ENCODE peak calls at places on chromosomes 13 and 19, in five cellular contexts. D is psoas muscle, F is kidney, O is heart left ventricle, G is cardiac muscle cell. E is an unnamed sample. For H3K4me1, the result is how much of the 10 kb centered on the place peaks cover.

GRCh38 chr13:82719987-82720386 is 1162.3 kb downstream of the SLITRK1 start:
- DNase-seq in D (no peak), O (no peak), F (no peak), G (no peak), E (no peak)

GRCh38 chr13:42539670-42540069 is 34.3 kb upstream of the TNFSF11 start:
- DNase-seq in F (no peak), O (no peak), D (no peak), G (no peak), E (no peak)

GRCh38 chr19:7191946-7192691 is 102.1 kb downstream of the INSR start:
- DNase-seq in O (no peak), D (no peak), F (no peak), G (no peak), E (no peak)

GRCh38 chr19:39093761-39094160 is 9.6 kb downstream of the ACP7 start:
- DNase-seq in D (no peak), G (no peak), F (no peak), O (no peak), E (no peak)

GRCh38 chr19:15911599-15912237 is 13.8 kb upstream of the CYP4F2 start:
- DNase-seq in D (no peak), G (no peak), O (no peak), F (no peak), E (no peak)

GRCh38 chr19:31140717-31141116 is 208.5 kb downstream of the TSHZ3 start:
- DNase-seq in O (no peak), G (no peak), D (no peak), F (no peak), E (no peak)

GRCh38 chr19:7924651-7925170 is 1.2 kb downstream of the CTXN1 start:
- DNase-seq in O (peak), G (no peak), F (peak), D (peak), E (no peak)

GRCh38 chr13:73991884-73992283 is 142.3 kb downstream of the KLF12 start:
- DNase-seq in F (no peak), O (no peak), D (no peak), G (no peak), E (no peak)

GRCh38 chr13:79678100-79678499 is 197.1 kb downstream of the NDFIP2 start:
- DNase-seq in D (no peak), G (no peak), F (no peak), O (no peak), E (no peak)

GRCh38 chr19:53333071-53333465 is 481 bp upstream of the ZNF845 start:
- DNase-seq in O (peak), G (peak), F (peak), D (peak), E (no peak)

GRCh38 chr13:44801990-44802389 is 187.3 kb downstream of the NUFIP1 start:
- DNase-seq in O (no peak), D (no peak), F (no peak), G (no peak), E (no peak)

GRCh38 chr19:5934779-5935472 is 20.9 kb downstream of the CAPS start:
- DNase-seq in D (peak), G (no peak), F (no peak), O (peak), E (no peak)

GRCh38 chr13:53781941-53782340 is 753.3 kb downstream of the OLFM4 start:
- DNase-seq in F (no peak), G (peak), O (no peak), D (no peak), E (no peak)

GRCh38 chr19:2246801-2247361 is 2.2 kb upstream of the AMH start:
- DNase-seq in O (peak), F (peak), G (no peak), D (peak), E (no peak)

GRCh38 chr13:79525458-79525857 is 44.5 kb downstream of the NDFIP2 start:
- DNase-seq in O (no peak), G (no peak), D (no peak), F (no peak), E (no peak)

GRCh38 chr13:114077938-114078335 is 54.5 kb downstream of the RASA3 start:
- DNase-seq in F (peak), G (no peak), D (no peak), O (no peak), E (no peak)

GRCh38 chr19:21934131-21934530 is 76.6 kb downstream of the ZNF208 start:
- DNase-seq in G (no peak), F (no peak), D (no peak), O (no peak), E (no peak)

GRCh38 chr19:16661480-16662034 is 618 bp downstream of the TMEM38A start:
- DNase-seq in G (peak), F (peak), O (peak), D (peak), E (no peak)

GRCh38 chr19:15390814-15391213 is 11.2 kb upstream of the AKAP8 start:
- DNase-seq in D (no peak), O (no peak), F (no peak), G (no peak), E (no peak)

GRCh38 chr19:55283548-55284393 is at the start of gene BRSK1:
- DNase-seq in G (peak), O (peak), D (peak), F (peak), E (no peak)

GRCh38 chr13:57632276-57633140 is 964 bp downstream of the PCDH17 start:
- DNase-seq in G (peak), O (peak), D (peak), F (no peak), E (no peak)

GRCh38 chr19:42324655-42325307 is 654 bp upstream of the MEGF8 start:
- DNase-seq in F (no peak), G (no peak), O (no peak), D (no peak), E (no peak)

GRCh38 chr13:109272595-109273325 is 513.6 kb downstream of the IRS2 start:
- DNase-seq in O (no peak), G (no peak), F (no peak), D (no peak), E (no peak)

GRCh38 chr19:46411088-46412033 is 2.0 kb downstream of the CCDC8 start:
- DNase-seq in G (no peak), F (peak), O (no peak), D (no peak), E (no peak)
- H3K4me1 ChIP-seq in G (under half), F (under half), O (under half), D (under half), E (under half)

GRCh38 chr19:13042443-13043130 is 47.3 kb downstream of the NFIX start:
- DNase-seq in G (no peak), O (no peak), D (no peak), F (no peak), E (no peak)
- H3K4me1 ChIP-seq in G (under half), O (half or more), D (half or more), F (under half), E (half or more)

DNA sequence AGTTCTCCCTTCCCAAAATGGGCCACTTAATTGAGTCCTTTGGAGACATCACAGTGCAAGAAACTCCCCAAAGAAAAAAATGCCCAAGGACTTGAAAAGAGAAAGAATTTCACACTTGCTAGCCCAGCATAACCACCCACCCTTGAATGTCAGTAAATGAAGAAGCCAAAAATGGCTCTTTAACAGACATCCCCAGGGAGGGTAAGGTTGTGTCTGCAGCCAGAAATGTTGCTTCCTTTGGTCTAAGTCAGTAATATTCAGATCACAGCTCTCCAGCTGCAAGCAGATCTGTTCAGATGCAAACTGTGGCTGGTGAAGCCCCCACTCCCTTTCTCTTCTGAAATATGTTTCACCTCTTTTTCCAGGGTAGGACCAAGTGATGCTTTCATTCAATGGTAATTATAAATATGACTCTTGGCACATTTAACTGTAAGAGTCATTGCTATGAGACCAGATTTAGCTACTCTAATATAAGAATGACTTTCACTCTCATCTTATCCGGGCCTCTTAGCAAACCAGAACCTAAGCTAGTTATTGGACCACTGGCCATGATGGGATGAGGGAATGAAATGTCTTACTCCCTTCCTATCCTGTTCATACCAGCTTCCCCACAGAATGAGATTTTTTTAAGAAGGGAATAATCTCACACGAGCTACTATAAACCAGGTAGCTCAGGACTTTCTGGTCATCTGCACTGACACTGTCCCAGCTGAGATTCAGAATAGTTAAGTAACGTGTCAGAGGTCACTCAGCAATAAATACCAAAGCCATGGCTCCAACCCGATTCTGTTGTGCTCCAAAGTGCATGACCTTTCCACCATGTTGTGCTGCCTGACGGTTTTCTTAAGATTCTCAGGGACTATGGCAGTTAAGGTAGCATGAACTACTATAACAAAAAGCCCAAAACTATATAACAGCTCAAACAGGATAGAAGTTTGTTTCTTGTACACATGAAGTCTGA is 234.1 kb downstream of the FOXO1 start:
- DNase-seq in D (no peak), F (no peak), G (no peak), O (no peak), E (no peak)
- H3K4me1 ChIP-seq in D (under half), F (under half), G (under half), O (under half), E (under half)

DNA sequence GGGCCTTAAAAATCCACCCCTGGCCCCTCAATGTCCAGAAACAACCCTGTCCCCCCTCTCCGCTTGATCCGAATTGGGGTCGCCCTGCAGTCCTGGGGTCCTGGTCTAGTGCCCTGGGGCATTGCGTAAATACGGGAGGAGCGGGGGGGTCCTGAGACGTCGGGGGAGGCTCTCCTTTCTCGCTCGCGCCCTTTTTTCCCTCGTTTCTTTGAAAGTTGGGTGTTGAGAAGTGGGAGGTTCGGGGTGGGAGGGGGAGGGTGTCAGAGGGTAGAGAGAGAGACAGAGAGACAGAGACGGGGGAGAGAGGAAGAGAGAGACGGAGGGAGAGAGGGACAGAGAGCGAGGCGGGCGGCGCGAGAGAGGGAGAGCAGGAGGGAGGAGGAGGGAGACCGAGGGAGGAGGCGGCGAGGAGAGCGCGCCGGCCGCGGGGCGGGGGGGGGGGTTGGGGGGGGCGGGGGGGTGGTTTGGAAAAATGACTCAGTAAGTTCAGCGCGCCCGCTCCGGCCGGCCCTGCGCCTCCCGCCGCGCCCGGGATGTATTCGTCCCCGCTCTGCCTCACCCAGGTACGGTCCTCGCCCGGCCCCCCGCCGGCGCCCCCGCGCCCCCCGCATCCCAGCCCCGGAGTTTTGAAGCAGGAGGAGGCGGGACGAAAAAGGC is at the start of gene NFIC:
- DNase-seq in F (peak), O (peak), G (peak), D (peak), E (peak)
- H3K4me1 ChIP-seq in F (under half), O (under half), G (under half), D (half or more), E (under half)

E was measured in breast epithelium.